ENCODE peak calls at places on chromosomes 6 and 20, in four cellular contexts. U, X, O and J are unnamed samples. For H3K4me1 and H3K27me3, the result is how much of the 10 kb centered on the place peaks cover.

GRCh38 chr6:32905078-32905477 is 35.8 kb downstream of the HLA-DMB start:
- DNase-seq in O (no peak), U (no peak), X (no peak), J (no peak)

GRCh38 chr6:130958468-130958867 is 104.6 kb downstream of the EPB41L2 start:
- DNase-seq in X (no peak), U (no peak), O (no peak), J (no peak)

GRCh38 chr6:131685266-131685780 is 15.9 kb downstream of the OR2A4 start:
- DNase-seq in U (peak), X (no peak), O (no peak), J (no peak)

GRCh38 chr6:130513770-130514169 is 148.0 kb downstream of the TMEM200A start:
- DNase-seq in O (no peak), X (no peak), U (peak), J (no peak)

GRCh38 chr20:54228841-54229240 is 21.0 kb downstream of the PFDN4 start:
- DNase-seq in U (no peak), O (no peak), X (no peak), J (no peak)

GRCh38 chr6:131053546-131054240 is 9.4 kb downstream of the EPB41L2 start:
- DNase-seq in X (no peak), O (no peak), U (no peak), J (no peak)

GRCh38 chr20:54629632-54630031 is 154.2 kb downstream of the DOK5 start:
- DNase-seq in U (no peak), X (no peak), O (no peak), J (no peak)

GRCh38 chr6:168319279-168320051 is at the start of gene DACT2:
- DNase-seq in X (peak), O (no peak), U (no peak), J (no peak)

GRCh38 chr6:25279748-25280616 is 808 bp downstream of the CARMIL1 start:
- DNase-seq in O (peak), X (peak), U (peak), J (peak)

GRCh38 chr6:113009682-113010081 is 662.6 kb downstream of the RFPL4B start:
- DNase-seq in O (no peak), U (no peak), X (no peak), J (no peak)

GRCh38 chr6:38443750-38444149 is 196.0 kb downstream of the BTBD9 start:
- DNase-seq in X (no peak), U (no peak), O (no peak), J (no peak)

GRCh38 chr20:23268792-23269354 is 81.7 kb upstream of the NXT1 start:
- DNase-seq in X (no peak), U (no peak), O (no peak), J (no peak)

GRCh38 chr6:84462697-84463096 is 235.3 kb upstream of the CEP162 start:
- DNase-seq in U (no peak), X (no peak), O (no peak), J (no peak)

GRCh38 chr20:47314647-47315338 is 41.7 kb downstream of the ZMYND8 start:
- DNase-seq in O (peak), U (no peak), X (no peak), J (no peak)
- H3K4me1 ChIP-seq in O (half or more), U (under half), X (half or more), J (under half)

GRCh38 chr20:12276011-12276673 is 358.4 kb downstream of the BTBD3 start:
- DNase-seq in O (no peak), U (no peak), X (no peak), J (no peak)
- TF ChIP-seq CTCF in O (no peak), U (no peak), X (no peak), J (no peak)

GRCh38 chr6:43459535-43459934 is 4.2 kb upstream of the DLK2 start:
- DNase-seq in X (no peak), U (no peak), O (no peak), J (no peak)
- H3K27me3 ChIP-seq in X (under half), U (under half), O (half or more), J (under half)

DNA sequence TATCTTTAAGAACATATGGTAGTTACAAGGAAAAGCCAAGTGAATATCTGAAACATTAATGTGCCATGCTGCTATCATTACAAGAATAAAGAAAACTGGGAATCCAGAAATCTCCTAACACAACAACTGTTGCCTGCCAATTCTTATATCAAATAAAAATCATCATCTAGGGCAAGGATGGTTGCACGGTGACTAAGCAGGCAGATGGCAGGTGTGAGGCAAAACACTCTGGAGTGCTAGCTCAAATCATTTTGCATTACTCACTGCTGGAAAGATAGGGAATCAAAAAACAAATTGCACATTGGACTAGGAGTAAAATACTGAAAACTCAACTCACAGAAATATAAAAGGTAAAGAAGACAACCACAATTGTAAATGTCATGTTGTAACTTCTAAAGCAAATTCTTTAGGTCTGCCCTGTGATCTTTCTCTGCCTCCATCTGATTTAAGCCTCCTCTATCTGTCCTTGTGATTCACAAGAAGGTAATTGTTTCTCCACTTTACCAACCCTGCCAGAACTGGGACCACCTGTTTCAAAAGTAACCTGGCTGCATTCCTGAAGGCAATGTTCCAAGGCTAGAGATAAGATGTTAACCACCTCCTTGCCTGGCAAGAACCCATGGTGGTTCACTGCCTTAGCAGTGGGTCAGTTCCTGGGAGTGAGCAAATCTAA is 33.0 kb upstream of the LCA5 start:
- DNase-seq in O (no peak), U (no peak), X (peak), J (no peak)
- H3K4me1 ChIP-seq in O (under half), U (under half), X (under half), J (under half)

DNA sequence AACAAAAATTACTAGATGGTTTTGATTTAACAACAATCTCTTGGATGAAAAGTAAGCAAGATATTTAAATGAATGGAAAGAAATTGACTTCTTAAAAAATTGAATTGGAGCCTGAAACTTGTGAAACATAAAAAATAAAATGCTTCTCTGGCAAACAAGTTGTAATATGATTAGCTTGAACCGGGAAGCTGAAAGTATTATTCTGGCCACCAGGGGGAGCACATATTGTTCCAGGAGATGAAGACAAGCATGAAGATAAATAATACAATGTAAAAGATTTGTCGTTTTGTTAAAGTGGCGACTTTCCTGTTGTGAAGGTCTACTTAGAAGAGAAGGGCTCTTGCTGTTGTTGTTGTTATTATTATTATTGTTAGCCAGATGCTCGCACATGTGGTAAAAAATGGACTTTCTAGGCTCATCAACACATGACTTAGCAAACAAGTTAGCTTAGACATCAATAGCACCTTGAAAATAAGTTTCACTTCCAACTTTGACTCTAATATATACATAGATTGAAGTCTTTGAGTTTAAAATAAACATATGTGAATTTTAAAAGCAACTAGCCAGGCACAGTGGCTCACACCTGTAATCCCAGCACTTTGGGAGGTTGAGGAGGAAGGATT is 14.2 kb downstream of the PAX1 start:
- DNase-seq in U (peak), X (peak), O (peak), J (peak)
- TF ChIP-seq CTCF in U (peak), X (peak), O (peak), J (peak)

GRCh38 chr20:63421913-63422312 is 50.5 kb downstream of the KCNQ2 start:
- DNase-seq in U (no peak), O (no peak), X (no peak), J (no peak)
- H3K27me3 ChIP-seq in U (under half), O (half or more), X (under half), J (under half)

DNA sequence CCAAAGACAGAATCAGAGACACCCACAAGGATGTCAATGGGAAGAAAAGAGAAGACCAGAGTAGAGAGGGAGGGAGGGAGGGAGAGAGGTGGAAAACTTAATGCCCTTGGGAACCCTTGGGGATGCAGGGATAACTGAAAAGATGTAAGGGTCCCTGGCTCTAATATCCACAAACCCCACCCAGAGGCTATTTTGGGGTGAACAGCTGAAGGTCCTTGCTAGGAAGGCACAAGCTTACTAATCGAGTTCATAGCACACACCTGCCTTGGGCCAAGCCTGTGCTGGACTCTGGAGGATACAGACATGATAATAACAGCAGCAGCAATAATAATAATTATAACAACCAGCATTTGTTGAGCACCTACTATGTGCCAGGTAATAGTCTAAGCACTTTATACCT is 174.4 kb downstream of the ANKRD60 start:
- DNase-seq in U (no peak), O (no peak), X (no peak), J (no peak)
- H3K4me1 ChIP-seq in U (under half), O (under half), X (under half), J (under half)